ENCODE peak calls at places on chromosomes 7 and 10, in four cellular contexts. One of them, this sample, is unnamed.

GRCh38 chr10:70887804-70888800 is at the start of gene PCBD1:
- DNase-seq in cardiac muscle cell: peak
- DNase-seq in uterus: peak
- DNase-seq in breast epithelium: no peak
- DNase-seq in this sample: peak

GRCh38 chr10:68553138-68553537 is 7.0 kb upstream of the TET1 start:
- DNase-seq in cardiac muscle cell: no peak
- DNase-seq in uterus: no peak
- DNase-seq in breast epithelium: no peak
- DNase-seq in this sample: no peak

GRCh38 chr10:4691776-4692175 is 134.2 kb upstream of the AKR1E2 start:
- DNase-seq in breast epithelium: no peak
- DNase-seq in uterus: no peak
- DNase-seq in cardiac muscle cell: no peak
- DNase-seq in this sample: peak

GRCh38 chr10:71970331-71970730 is 6.1 kb downstream of the CHST3 start:
- DNase-seq in cardiac muscle cell: peak
- DNase-seq in breast epithelium: no peak
- DNase-seq in uterus: no peak
- DNase-seq in this sample: peak

GRCh38 chr10:121154846-121155245 is 303.7 kb downstream of the WDR11 start:
- DNase-seq in uterus: peak
- DNase-seq in breast epithelium: no peak
- DNase-seq in cardiac muscle cell: no peak
- DNase-seq in this sample: no peak

GRCh38 chr7:135742371-135742770 is 6.2 kb downstream of the FAM180A start:
- DNase-seq in breast epithelium: no peak
- DNase-seq in uterus: no peak
- DNase-seq in cardiac muscle cell: no peak
- DNase-seq in this sample: no peak

GRCh38 chr10:109475704-109476103 is 447.6 kb downstream of the XPNPEP1 start:
- DNase-seq in uterus: no peak
- DNase-seq in cardiac muscle cell: no peak
- DNase-seq in breast epithelium: no peak
- DNase-seq in this sample: no peak

GRCh38 chr7:111098011-111098925 is 7.3 kb downstream of the LRRN3 start:
- DNase-seq in uterus: no peak
- DNase-seq in cardiac muscle cell: peak
- DNase-seq in breast epithelium: no peak
- DNase-seq in this sample: peak

GRCh38 chr7:135670179-135670578 is 7.9 kb downstream of the STMP1 start:
- DNase-seq in uterus: no peak
- DNase-seq in breast epithelium: no peak
- DNase-seq in cardiac muscle cell: no peak
- DNase-seq in this sample: peak

DNA sequence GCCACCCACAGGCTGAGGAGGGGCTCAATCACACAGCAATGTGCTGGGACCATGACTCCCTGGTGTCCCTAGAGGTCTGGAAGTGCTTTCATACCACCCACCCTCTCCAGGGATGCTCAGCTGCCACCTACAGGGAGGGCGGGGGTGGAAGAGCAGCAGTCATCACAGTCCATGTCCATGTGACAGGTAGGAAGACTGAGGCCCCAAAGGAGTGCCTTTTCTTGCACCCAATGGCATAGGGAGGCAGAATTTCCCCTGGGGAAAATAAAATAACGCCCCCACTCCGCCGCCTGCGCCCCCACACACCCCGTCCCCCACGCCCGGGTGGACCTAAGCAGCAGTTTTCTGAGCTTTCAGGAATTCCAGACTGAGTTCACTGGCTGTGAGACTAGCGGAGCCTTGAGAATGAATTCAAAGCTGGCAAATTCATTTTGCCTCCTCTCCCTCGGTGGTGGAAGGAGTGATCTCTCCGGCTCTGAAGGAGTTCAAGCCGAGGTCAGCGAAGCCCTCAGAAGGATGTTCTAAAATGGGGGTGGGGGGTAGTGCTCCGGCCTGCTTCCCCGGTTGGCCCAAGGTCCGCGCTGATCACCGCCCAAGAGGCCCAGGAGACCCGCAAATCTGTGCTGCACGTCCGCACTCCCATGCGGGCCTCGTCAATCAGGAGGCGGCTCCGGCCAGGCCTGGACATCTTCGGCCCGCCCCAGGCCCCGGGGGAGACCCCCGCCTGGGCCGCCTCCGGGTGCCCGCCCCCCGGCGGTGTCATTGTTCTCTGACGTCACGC is 2.1 kb upstream of the ZMIZ1 start:
- DNase-seq in cardiac muscle cell: peak
- DNase-seq in breast epithelium: no peak
- DNase-seq in uterus: no peak
- DNase-seq in this sample: peak
- H3K27ac ChIP-seq in cardiac muscle cell: peak
- H3K27ac ChIP-seq in breast epithelium: peak
- H3K27ac ChIP-seq in uterus: peak
- H3K27ac ChIP-seq in this sample: peak

GRCh38 chr10:122176232-122176865 is 94.7 kb upstream of the BTBD16 start:
- DNase-seq in uterus: no peak
- DNase-seq in cardiac muscle cell: no peak
- DNase-seq in breast epithelium: no peak
- DNase-seq in this sample: no peak
- TF ChIP-seq CTCF in uterus: no peak
- TF ChIP-seq CTCF in cardiac muscle cell: no peak
- TF ChIP-seq CTCF in breast epithelium: no peak
- TF ChIP-seq CTCF in this sample: no peak

DNA sequence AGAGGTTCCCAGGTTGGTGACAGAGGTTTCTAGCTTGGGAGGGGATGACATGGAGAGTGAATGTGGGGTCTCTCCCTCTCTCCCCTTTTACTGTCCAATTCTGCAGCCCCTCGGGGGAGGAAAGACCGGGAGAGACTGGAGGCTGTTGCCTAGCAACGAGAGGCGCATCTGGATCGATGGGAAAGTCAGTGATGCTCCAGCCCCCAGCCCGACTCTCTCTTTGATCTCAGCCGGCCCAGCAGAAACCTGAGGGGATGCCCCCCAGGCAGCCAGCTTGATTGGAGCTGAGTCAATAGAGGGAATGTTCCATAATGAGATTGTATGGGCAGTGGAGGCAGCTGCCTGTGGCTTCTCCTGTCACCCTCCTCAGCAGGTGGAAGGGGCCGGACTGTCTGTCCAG is 15.0 kb downstream of the SRRM3 start:
- DNase-seq in cardiac muscle cell: no peak
- DNase-seq in uterus: no peak
- DNase-seq in breast epithelium: no peak
- DNase-seq in this sample: no peak
- H3K27ac ChIP-seq in cardiac muscle cell: no peak
- H3K27ac ChIP-seq in uterus: no peak
- H3K27ac ChIP-seq in breast epithelium: no peak
- H3K27ac ChIP-seq in this sample: no peak

GRCh38 chr10:42928064-42928463 is 145.5 kb downstream of the BMS1 start:
- DNase-seq in uterus: no peak
- DNase-seq in breast epithelium: no peak
- DNase-seq in cardiac muscle cell: no peak
- DNase-seq in this sample: no peak

GRCh38 chr10:42930516-42931205 is 146.2 kb upstream of the RET start:
- DNase-seq in breast epithelium: no peak
- DNase-seq in uterus: no peak
- DNase-seq in cardiac muscle cell: no peak
- DNase-seq in this sample: no peak

GRCh38 chr10:42929236-42929635 is 146.6 kb downstream of the BMS1 start:
- DNase-seq in cardiac muscle cell: no peak
- DNase-seq in uterus: no peak
- DNase-seq in breast epithelium: no peak
- DNase-seq in this sample: no peak

GRCh38 chr10:42932116-42932515 is 144.8 kb upstream of the RET start:
- DNase-seq in cardiac muscle cell: no peak
- DNase-seq in breast epithelium: no peak
- DNase-seq in uterus: no peak
- DNase-seq in this sample: no peak

DNA sequence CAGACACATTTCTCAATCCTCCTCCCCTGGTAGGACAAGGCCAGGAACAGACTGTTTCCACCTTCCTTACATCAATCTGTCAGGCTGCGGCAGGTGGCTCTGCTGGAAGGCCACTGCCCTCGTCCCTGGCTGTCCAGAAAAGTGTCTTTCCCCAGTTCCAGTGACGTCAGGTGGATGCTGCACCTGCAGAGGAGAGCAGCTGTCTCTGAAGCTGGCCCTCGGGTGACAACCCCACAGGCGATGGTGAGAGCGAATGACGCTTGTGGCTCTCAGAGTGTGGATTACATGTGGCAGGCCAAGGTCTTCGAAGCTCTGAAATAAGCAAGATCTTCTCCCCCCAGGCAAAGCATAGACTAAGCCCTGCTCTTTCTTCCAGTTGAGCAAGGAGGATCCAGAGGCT is 146.9 kb upstream of the RET start:
- DNase-seq in cardiac muscle cell: no peak
- DNase-seq in uterus: no peak
- DNase-seq in breast epithelium: no peak
- DNase-seq in this sample: no peak
- TF ChIP-seq CTCF in cardiac muscle cell: no peak
- TF ChIP-seq CTCF in uterus: no peak
- TF ChIP-seq CTCF in breast epithelium: no peak
- TF ChIP-seq CTCF in this sample: no peak

This sample was measured in PC-3.